ENCODE peak calls at places on chromosomes 5 and 9, in ten cellular contexts. One of them, this sample, is unnamed.

GRCh38 chr5:159899067-159900049 is 16.9 kb upstream of the ADRA1B start:
- DNase-seq in GM23338: no peak
- DNase-seq in cardiac fibroblast: no peak
- DNase-seq in A549: no peak
- DNase-seq in lower leg skin: no peak
- DNase-seq in Caco-2: no peak
- DNase-seq in ovary: no peak
- DNase-seq in BE2C: no peak
- DNase-seq in PC-3: peak; percentile 87
- DNase-seq in astrocyte of the spinal cord: peak; percentile 67
- DNase-seq in this sample: peak; percentile 66

GRCh38 chr9:13787234-13787833 is 507.8 kb upstream of the MPDZ start:
- DNase-seq in ovary: no peak
- DNase-seq in BE2C: no peak
- DNase-seq in Caco-2: no peak
- DNase-seq in PC-3: no peak
- DNase-seq in cardiac fibroblast: peak; percentile 38
- DNase-seq in lower leg skin: peak; percentile 24
- DNase-seq in astrocyte of the spinal cord: peak; percentile 43
- DNase-seq in A549: no peak
- DNase-seq in GM23338: no peak
- DNase-seq in this sample: peak; percentile 81

GRCh38 chr9:135077497-135078200 is 9.8 kb upstream of the OLFM1 start:
- DNase-seq in A549: no peak
- DNase-seq in cardiac fibroblast: peak; percentile 16
- DNase-seq in GM23338: peak; percentile 81
- DNase-seq in astrocyte of the spinal cord: no peak
- DNase-seq in lower leg skin: no peak
- DNase-seq in PC-3: peak; percentile 3
- DNase-seq in Caco-2: peak; percentile 38
- DNase-seq in ovary: no peak
- DNase-seq in BE2C: no peak
- DNase-seq in this sample: peak; percentile 3

GRCh38 chr9:104774831-104775573 is 11.1 kb downstream of the NIPSNAP3B start:
- DNase-seq in A549: no peak
- DNase-seq in astrocyte of the spinal cord: no peak
- DNase-seq in BE2C: no peak
- DNase-seq in cardiac fibroblast: no peak
- DNase-seq in GM23338: no peak
- DNase-seq in PC-3: no peak
- DNase-seq in lower leg skin: no peak
- DNase-seq in ovary: no peak
- DNase-seq in Caco-2: no peak
- DNase-seq in this sample: no peak

GRCh38 chr5:91361790-91362189 is 21.3 kb downstream of the ARRDC3 start:
- DNase-seq in BE2C: no peak
- DNase-seq in A549: no peak
- DNase-seq in lower leg skin: no peak
- DNase-seq in Caco-2: no peak
- DNase-seq in ovary: no peak
- DNase-seq in cardiac fibroblast: no peak
- DNase-seq in PC-3: no peak
- DNase-seq in astrocyte of the spinal cord: no peak
- DNase-seq in GM23338: no peak
- DNase-seq in this sample: peak; percentile 14

GRCh38 chr5:136309932-136310598 is 55.3 kb downstream of the TRPC7 start:
- DNase-seq in GM23338: no peak
- DNase-seq in astrocyte of the spinal cord: no peak
- DNase-seq in PC-3: no peak
- DNase-seq in ovary: no peak
- DNase-seq in lower leg skin: no peak
- DNase-seq in BE2C: no peak
- DNase-seq in cardiac fibroblast: no peak
- DNase-seq in Caco-2: no peak
- DNase-seq in A549: no peak
- DNase-seq in this sample: no peak

GRCh38 chr9:121640076-121640475 is 11.4 kb upstream of the DAB2IP start:
- DNase-seq in astrocyte of the spinal cord: no peak
- DNase-seq in PC-3: peak; percentile 50
- DNase-seq in GM23338: peak; percentile 81
- DNase-seq in BE2C: peak; percentile 86
- DNase-seq in A549: peak; percentile 41
- DNase-seq in cardiac fibroblast: peak; percentile 14
- DNase-seq in ovary: peak; percentile 52
- DNase-seq in Caco-2: peak; percentile 58
- DNase-seq in lower leg skin: no peak
- DNase-seq in this sample: no peak

GRCh38 chr9:135661801-135662560 is 1.1 kb upstream of the LCN9 start:
- DNase-seq in GM23338: no peak
- DNase-seq in BE2C: no peak
- DNase-seq in ovary: peak; percentile 39
- DNase-seq in Caco-2: no peak
- DNase-seq in lower leg skin: no peak
- DNase-seq in PC-3: no peak
- DNase-seq in A549: no peak
- DNase-seq in astrocyte of the spinal cord: no peak
- DNase-seq in cardiac fibroblast: no peak
- DNase-seq in this sample: no peak

GRCh38 chr9:123542435-123543225 is 186.6 kb downstream of the CRB2 start:
- DNase-seq in Caco-2: no peak
- DNase-seq in BE2C: no peak
- DNase-seq in A549: no peak
- DNase-seq in cardiac fibroblast: no peak
- DNase-seq in ovary: no peak
- DNase-seq in astrocyte of the spinal cord: no peak
- DNase-seq in GM23338: no peak
- DNase-seq in lower leg skin: no peak
- DNase-seq in PC-3: no peak
- DNase-seq in this sample: no peak

GRCh38 chr5:159548517-159548916 is 218.2 kb upstream of the IL12B start:
- DNase-seq in PC-3: no peak
- DNase-seq in cardiac fibroblast: no peak
- DNase-seq in BE2C: no peak
- DNase-seq in ovary: no peak
- DNase-seq in Caco-2: no peak
- DNase-seq in astrocyte of the spinal cord: no peak
- DNase-seq in A549: no peak
- DNase-seq in lower leg skin: peak; percentile 27
- DNase-seq in GM23338: no peak
- DNase-seq in this sample: no peak

GRCh38 chr5:143576721-143577484 is 173.4 kb upstream of the NR3C1 start:
- DNase-seq in cardiac fibroblast: peak; percentile 89
- DNase-seq in GM23338: no peak
- DNase-seq in Caco-2: no peak
- DNase-seq in lower leg skin: no peak
- DNase-seq in BE2C: no peak
- DNase-seq in PC-3: peak; percentile 32
- DNase-seq in ovary: no peak
- DNase-seq in astrocyte of the spinal cord: peak; percentile 71
- DNase-seq in A549: no peak
- DNase-seq in this sample: peak; percentile 89

GRCh38 chr5:61362796-61363364 is 30.8 kb downstream of the ZSWIM6 start:
- DNase-seq in cardiac fibroblast: peak; percentile 28
- DNase-seq in GM23338: peak; percentile 55
- DNase-seq in A549: peak; percentile 38
- DNase-seq in astrocyte of the spinal cord: no peak
- DNase-seq in BE2C: peak; percentile 61
- DNase-seq in lower leg skin: no peak
- DNase-seq in ovary: no peak
- DNase-seq in PC-3: no peak
- DNase-seq in Caco-2: no peak
- DNase-seq in this sample: no peak

GRCh38 chr9:133842721-133843227 is 104.6 kb upstream of the SARDH start:
- DNase-seq in ovary: no peak
- DNase-seq in GM23338: no peak
- DNase-seq in lower leg skin: no peak
- DNase-seq in BE2C: no peak
- DNase-seq in PC-3: no peak
- DNase-seq in cardiac fibroblast: no peak
- DNase-seq in Caco-2: no peak
- DNase-seq in astrocyte of the spinal cord: no peak
- DNase-seq in A549: no peak
- DNase-seq in this sample: no peak

GRCh38 chr5:95684361-95684760 is 1.6 kb upstream of the SPATA9 start:
- DNase-seq in astrocyte of the spinal cord: no peak
- DNase-seq in PC-3: no peak
- DNase-seq in ovary: no peak
- DNase-seq in BE2C: no peak
- DNase-seq in Caco-2: no peak
- DNase-seq in A549: no peak
- DNase-seq in GM23338: no peak
- DNase-seq in cardiac fibroblast: no peak
- DNase-seq in lower leg skin: no peak
- DNase-seq in this sample: no peak

GRCh38 chr5:95689680-95690079 is 6.9 kb upstream of the SPATA9 start:
- DNase-seq in A549: no peak
- DNase-seq in astrocyte of the spinal cord: no peak
- DNase-seq in GM23338: no peak
- DNase-seq in Caco-2: no peak
- DNase-seq in lower leg skin: no peak
- DNase-seq in PC-3: no peak
- DNase-seq in BE2C: no peak
- DNase-seq in cardiac fibroblast: no peak
- DNase-seq in ovary: no peak
- DNase-seq in this sample: no peak

GRCh38 chr5:95682891-95683290 is at the start of gene SPATA9:
- DNase-seq in astrocyte of the spinal cord: no peak
- DNase-seq in cardiac fibroblast: no peak
- DNase-seq in GM23338: no peak
- DNase-seq in lower leg skin: no peak
- DNase-seq in ovary: no peak
- DNase-seq in BE2C: no peak
- DNase-seq in A549: no peak
- DNase-seq in PC-3: no peak
- DNase-seq in Caco-2: no peak
- DNase-seq in this sample: no peak

DNA sequence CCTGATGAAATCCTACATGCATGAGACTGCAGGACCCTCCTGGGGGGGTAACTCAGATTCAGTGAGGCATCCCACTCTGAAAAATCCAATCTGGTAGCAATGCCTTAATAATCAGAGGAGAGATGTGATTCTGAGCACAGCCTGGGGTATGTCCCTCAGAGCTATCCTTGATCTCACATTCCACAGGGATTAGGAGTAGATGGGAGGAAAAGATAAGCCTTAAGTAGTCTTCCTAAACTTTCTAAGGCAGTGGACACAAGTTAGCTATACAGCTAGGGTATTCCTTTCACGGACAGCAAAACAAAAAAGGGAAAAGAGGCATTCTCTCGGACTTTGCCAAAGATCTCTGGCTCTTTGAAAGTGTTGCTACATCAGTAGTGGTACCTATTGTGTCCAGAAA is 3.9 kb upstream of the SPATA9 start:
- DNase-seq in BE2C: no peak
- DNase-seq in GM23338: no peak
- DNase-seq in PC-3: peak; percentile 26
- DNase-seq in astrocyte of the spinal cord: no peak
- DNase-seq in Caco-2: no peak
- DNase-seq in cardiac fibroblast: no peak
- DNase-seq in A549: no peak
- DNase-seq in ovary: no peak
- DNase-seq in lower leg skin: no peak
- DNase-seq in this sample: peak; percentile 11
- TF ChIP-seq CTCF in BE2C: no peak
- TF ChIP-seq CTCF in GM23338: no peak
- TF ChIP-seq CTCF in PC-3: no peak
- TF ChIP-seq CTCF in astrocyte of the spinal cord: no peak
- TF ChIP-seq CTCF in Caco-2: no peak
- TF ChIP-seq CTCF in cardiac fibroblast: no peak
- TF ChIP-seq CTCF in A549: no peak
- TF ChIP-seq CTCF in ovary: no peak
- TF ChIP-seq CTCF in lower leg skin: no peak
- TF ChIP-seq CTCF in this sample: no peak

DNA sequence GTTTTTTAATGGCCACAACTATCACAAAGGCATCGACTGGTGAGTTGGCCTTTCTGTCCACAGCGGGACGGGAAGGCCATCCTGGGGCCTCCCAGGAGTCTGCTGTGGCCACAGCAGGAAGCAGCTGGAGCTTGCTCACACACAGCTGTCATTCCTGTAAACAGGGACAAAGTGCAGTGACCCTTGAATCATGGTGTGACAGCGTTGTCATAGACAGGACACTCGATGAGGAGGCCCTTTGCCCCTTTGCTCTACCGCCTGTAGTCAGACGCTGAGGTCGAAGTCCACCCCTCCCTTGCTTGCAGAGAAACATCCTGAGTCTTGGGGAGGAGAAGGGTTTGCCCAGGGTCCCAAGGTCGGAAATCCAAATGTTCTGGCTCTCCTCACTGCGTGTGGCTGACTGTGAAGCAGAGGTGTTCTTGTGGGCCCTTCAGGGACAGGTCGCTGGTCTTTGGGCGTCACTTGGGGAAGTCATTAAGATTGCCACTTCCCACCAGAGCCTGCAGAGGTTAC is 35.1 kb downstream of the NDST1 start:
- DNase-seq in PC-3: no peak
- DNase-seq in ovary: no peak
- DNase-seq in astrocyte of the spinal cord: no peak
- DNase-seq in Caco-2: peak; percentile 94
- DNase-seq in lower leg skin: no peak
- DNase-seq in BE2C: no peak
- DNase-seq in A549: no peak
- DNase-seq in cardiac fibroblast: no peak
- DNase-seq in GM23338: no peak
- DNase-seq in this sample: no peak
- TF ChIP-seq CTCF in PC-3: no peak
- TF ChIP-seq CTCF in ovary: no peak
- TF ChIP-seq CTCF in astrocyte of the spinal cord: no peak
- TF ChIP-seq CTCF in Caco-2: no peak
- TF ChIP-seq CTCF in lower leg skin: no peak
- TF ChIP-seq CTCF in BE2C: no peak
- TF ChIP-seq CTCF in A549: no peak
- TF ChIP-seq CTCF in cardiac fibroblast: no peak
- TF ChIP-seq CTCF in GM23338: no peak
- TF ChIP-seq CTCF in this sample: no peak

GRCh38 chr5:115842089-115842881 is 550 bp downstream of the AP3S1 start:
- DNase-seq in BE2C: peak; percentile 88
- DNase-seq in A549: peak; percentile 79
- DNase-seq in PC-3: peak; percentile 54
- DNase-seq in ovary: no peak
- DNase-seq in Caco-2: no peak
- DNase-seq in lower leg skin: no peak
- DNase-seq in cardiac fibroblast: no peak
- DNase-seq in GM23338: peak; percentile 75
- DNase-seq in astrocyte of the spinal cord: peak; percentile 20
- DNase-seq in this sample: no peak
- TF ChIP-seq CTCF in BE2C: peak; percentile 16
- TF ChIP-seq CTCF in A549: peak; percentile 28
- TF ChIP-seq CTCF in PC-3: no peak
- TF ChIP-seq CTCF in ovary: no peak
- TF ChIP-seq CTCF in Caco-2: no peak
- TF ChIP-seq CTCF in lower leg skin: no peak
- TF ChIP-seq CTCF in cardiac fibroblast: no peak
- TF ChIP-seq CTCF in GM23338: peak; percentile 35
- TF ChIP-seq CTCF in astrocyte of the spinal cord: no peak
- TF ChIP-seq CTCF in this sample: no peak

DNA sequence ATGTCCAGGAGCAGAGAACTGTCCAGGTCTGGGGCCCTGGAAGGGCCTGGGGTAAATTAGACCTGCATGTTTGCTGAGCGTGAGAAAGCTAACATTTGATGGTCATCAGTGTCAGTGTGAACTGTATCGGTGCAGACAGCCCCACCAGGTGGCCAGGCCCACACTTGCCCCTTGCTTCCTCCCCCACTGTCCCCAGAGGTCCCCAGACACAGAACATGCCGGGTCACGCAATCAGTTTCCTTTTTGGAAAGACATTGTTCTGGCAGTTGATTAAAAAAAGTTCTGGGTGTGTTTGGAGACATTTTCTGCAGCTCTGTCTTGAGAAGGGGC is 1.5 kb downstream of the NKD2 start:
- DNase-seq in GM23338: no peak
- DNase-seq in Caco-2: peak; percentile 66
- DNase-seq in A549: peak; percentile 35
- DNase-seq in PC-3: peak; percentile 13
- DNase-seq in astrocyte of the spinal cord: no peak
- DNase-seq in cardiac fibroblast: no peak
- DNase-seq in BE2C: no peak
- DNase-seq in lower leg skin: no peak
- DNase-seq in ovary: no peak
- DNase-seq in this sample: no peak
- TF ChIP-seq CTCF in GM23338: no peak
- TF ChIP-seq CTCF in Caco-2: peak; percentile 39
- TF ChIP-seq CTCF in A549: no peak
- TF ChIP-seq CTCF in PC-3: peak; percentile 39
- TF ChIP-seq CTCF in astrocyte of the spinal cord: no peak
- TF ChIP-seq CTCF in cardiac fibroblast: no peak
- TF ChIP-seq CTCF in BE2C: peak; percentile 30
- TF ChIP-seq CTCF in lower leg skin: no peak
- TF ChIP-seq CTCF in ovary: no peak
- TF ChIP-seq CTCF in this sample: peak; percentile 17

This sample was measured in fibroblast of the aortic adventitia.